ENCODE peak calls at places on chromosome 7, in five cellular contexts. One of them, this sample, is unnamed.

GRCh38 chr7:150465414-150465813 is 15.0 kb downstream of the GIMAP8 start:
- DNase-seq in K562: no peak
- DNase-seq in A549: no peak
- DNase-seq in H1: no peak
- DNase-seq in GM12878: no peak
- DNase-seq in this sample: no peak

GRCh38 chr7:107725138-107725740 is 18.7 kb upstream of the CBLL1 start:
- DNase-seq in K562: peak; percentile 63
- DNase-seq in A549: peak; percentile 60
- DNase-seq in H1: no peak
- DNase-seq in GM12878: peak; percentile 12
- DNase-seq in this sample: peak; percentile 52

GRCh38 chr7:126605553-126605952 is 647.2 kb downstream of the GRM8 start:
- DNase-seq in K562: no peak
- DNase-seq in A549: no peak
- DNase-seq in H1: no peak
- DNase-seq in GM12878: no peak
- DNase-seq in this sample: no peak

GRCh38 chr7:134174797-134175261 is 47.7 kb downstream of the LRGUK start:
- DNase-seq in K562: peak; percentile 54
- DNase-seq in A549: peak; percentile 83
- DNase-seq in H1: no peak
- DNase-seq in GM12878: peak; percentile 38
- DNase-seq in this sample: peak; percentile 10

GRCh38 chr7:28378574-28379149 is 33.7 kb upstream of the CREB5 start:
- DNase-seq in K562: no peak
- DNase-seq in A549: no peak
- DNase-seq in H1: no peak
- DNase-seq in GM12878: no peak
- DNase-seq in this sample: no peak

GRCh38 chr7:110442386-110442837 is 648.5 kb upstream of the LRRN3 start:
- DNase-seq in K562: no peak
- DNase-seq in A549: peak; percentile 62
- DNase-seq in H1: peak; percentile 63
- DNase-seq in GM12878: no peak
- DNase-seq in this sample: peak; percentile 49

GRCh38 chr7:112025556-112025955 is 180.6 kb downstream of the DOCK4 start:
- DNase-seq in K562: no peak
- DNase-seq in A549: no peak
- DNase-seq in H1: no peak
- DNase-seq in GM12878: no peak
- DNase-seq in this sample: no peak

GRCh38 chr7:353746-354325 is 63.9 kb downstream of the FOXL3 start:
- DNase-seq in K562: no peak
- DNase-seq in A549: no peak
- DNase-seq in H1: no peak
- DNase-seq in GM12878: no peak
- DNase-seq in this sample: no peak

GRCh38 chr7:44189286-44189992 is at the start of gene GCK:
- DNase-seq in K562: no peak
- DNase-seq in A549: no peak
- DNase-seq in H1: no peak
- DNase-seq in GM12878: no peak
- DNase-seq in this sample: no peak

GRCh38 chr7:151696738-151697514 is 177.2 kb upstream of the RHEB start:
- DNase-seq in K562: no peak
- DNase-seq in A549: peak; percentile 65
- DNase-seq in H1: peak; percentile 33
- DNase-seq in GM12878: no peak
- DNase-seq in this sample: peak; percentile 19

GRCh38 chr7:22435720-22436119 is 64.3 kb downstream of the STEAP1B start:
- DNase-seq in K562: no peak
- DNase-seq in A549: no peak
- DNase-seq in H1: no peak
- DNase-seq in GM12878: no peak
- DNase-seq in this sample: no peak

GRCh38 chr7:95471076-95471475 is 14.7 kb upstream of the ASB4 start:
- DNase-seq in K562: no peak
- DNase-seq in A549: peak; percentile 17
- DNase-seq in H1: no peak
- DNase-seq in GM12878: no peak
- DNase-seq in this sample: no peak

GRCh38 chr7:117960351-117960750 is 87.1 kb upstream of the CTTNBP2 start:
- DNase-seq in K562: no peak
- DNase-seq in A549: no peak
- DNase-seq in H1: no peak
- DNase-seq in GM12878: no peak
- DNase-seq in this sample: no peak

GRCh38 chr7:16742547-16742946 is 11.0 kb upstream of the TSPAN13 start:
- DNase-seq in K562: no peak
- DNase-seq in A549: no peak
- DNase-seq in H1: no peak
- DNase-seq in GM12878: no peak
- DNase-seq in this sample: no peak

GRCh38 chr7:16740996-16741395 is 12.6 kb upstream of the TSPAN13 start:
- DNase-seq in K562: no peak
- DNase-seq in A549: no peak
- DNase-seq in H1: no peak
- DNase-seq in GM12878: no peak
- DNase-seq in this sample: no peak

GRCh38 chr7:16741676-16742075 is 11.9 kb upstream of the TSPAN13 start:
- DNase-seq in K562: no peak
- DNase-seq in A549: no peak
- DNase-seq in H1: no peak
- DNase-seq in GM12878: no peak
- DNase-seq in this sample: no peak

GRCh38 chr7:16744518-16745250 is 8.9 kb upstream of the TSPAN13 start:
- DNase-seq in K562: no peak
- DNase-seq in A549: no peak
- DNase-seq in H1: no peak
- DNase-seq in GM12878: no peak
- DNase-seq in this sample: no peak

DNA sequence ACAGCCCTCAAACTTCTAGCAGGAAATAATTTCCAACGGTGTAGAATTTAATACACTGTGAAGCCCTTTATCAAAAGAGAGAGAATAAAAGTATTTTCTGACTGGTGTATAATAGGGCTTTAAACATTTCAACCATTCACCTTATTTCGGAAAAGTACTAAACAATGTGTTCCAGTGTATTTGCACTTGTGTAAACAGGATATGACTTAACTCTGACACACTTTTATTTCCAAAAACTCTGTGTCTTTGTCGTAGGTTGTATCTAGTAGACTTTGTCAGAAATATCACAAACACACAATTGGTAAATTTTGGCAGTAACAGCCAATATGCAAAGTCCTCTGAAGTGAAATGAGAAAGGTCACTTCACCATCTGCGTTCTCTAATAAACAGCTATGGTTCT is 10.3 kb upstream of the TSPAN13 start:
- DNase-seq in K562: no peak
- DNase-seq in A549: no peak
- DNase-seq in H1: no peak
- DNase-seq in GM12878: no peak
- DNase-seq in this sample: no peak
- TF ChIP-seq KDM1A in K562: no peak
- TF ChIP-seq KDM1A in A549: no peak
- TF ChIP-seq KDM1A in H1: no peak
- TF ChIP-seq KDM1A in GM12878: no peak
- TF ChIP-seq KDM1A in this sample: no peak

DNA sequence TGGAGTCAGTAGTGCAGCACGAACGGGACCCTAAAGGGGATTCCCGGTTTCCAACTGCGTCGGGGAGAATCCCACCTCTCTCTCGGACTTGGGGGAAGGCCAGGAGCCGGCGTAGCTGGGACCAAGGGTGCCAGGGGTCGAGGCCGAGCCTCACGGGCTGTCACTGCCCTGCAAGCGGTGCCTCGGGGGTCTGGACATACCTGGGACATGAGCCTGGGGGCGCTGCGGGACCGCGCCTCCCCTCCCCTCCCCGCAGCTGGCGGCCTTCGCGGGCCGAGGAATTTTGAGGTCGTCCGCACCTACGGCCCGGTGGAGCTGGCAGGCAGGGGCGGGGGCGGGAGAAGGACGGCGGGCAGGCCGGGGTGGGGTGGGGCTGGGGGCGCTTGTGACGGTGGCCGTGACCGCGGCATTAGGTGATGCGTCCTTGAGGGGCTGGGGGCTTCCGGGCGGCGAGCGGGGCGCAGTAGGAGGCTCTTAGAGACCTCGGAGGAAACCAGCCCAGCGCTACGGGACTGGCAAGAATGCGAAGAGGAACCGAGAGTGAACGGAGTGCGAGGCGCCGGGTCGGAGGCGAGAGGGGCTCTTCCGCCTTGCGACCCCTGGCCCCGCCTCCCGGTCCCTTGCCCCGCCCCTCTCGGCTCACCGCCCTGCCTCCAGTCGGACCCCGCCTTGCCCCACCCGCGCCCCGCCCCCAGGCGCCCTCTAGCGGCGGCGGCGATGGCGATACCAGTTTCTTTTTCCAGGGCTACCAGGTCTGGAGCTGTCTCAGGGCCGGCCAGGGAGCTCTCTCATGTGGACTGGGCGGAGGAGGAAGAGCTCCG is 48.3 kb downstream of the NPVF start:
- DNase-seq in K562: peak; percentile 98
- DNase-seq in A549: peak; percentile 85
- DNase-seq in H1: peak; percentile 87
- DNase-seq in GM12878: peak; percentile 77
- DNase-seq in this sample: peak; percentile 69
- TF ChIP-seq POLR2A in K562: peak; percentile 78
- TF ChIP-seq POLR2A in A549: peak; percentile 81
- TF ChIP-seq POLR2A in H1: peak; percentile 38
- TF ChIP-seq POLR2A in GM12878: peak; percentile 97
- TF ChIP-seq POLR2A in this sample: peak; percentile 69

DNA sequence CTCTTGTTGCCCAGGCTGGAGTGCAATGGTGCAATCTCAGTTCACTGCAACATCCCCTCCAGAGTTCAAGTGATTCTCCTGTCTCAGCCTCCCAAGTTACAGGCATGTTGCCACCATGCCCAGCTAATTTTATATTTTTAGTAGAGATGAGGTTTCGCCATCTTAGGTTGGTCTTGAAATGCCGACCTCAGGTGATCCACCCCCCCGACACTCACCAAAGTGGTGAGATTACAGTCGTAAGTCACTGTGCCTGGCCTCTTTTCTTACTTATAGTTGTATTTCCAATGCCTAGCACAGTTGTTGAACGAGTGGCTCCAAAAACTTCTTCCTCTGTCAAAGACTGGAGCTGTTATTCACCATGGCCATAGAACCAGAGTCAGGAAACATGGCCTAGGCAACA is 6.7 kb downstream of the RNF216 start:
- DNase-seq in K562: no peak
- DNase-seq in A549: no peak
- DNase-seq in H1: no peak
- DNase-seq in GM12878: no peak
- DNase-seq in this sample: no peak
- TF ChIP-seq KDM1A in K562: no peak
- TF ChIP-seq KDM1A in A549: no peak
- TF ChIP-seq KDM1A in H1: no peak
- TF ChIP-seq KDM1A in GM12878: no peak
- TF ChIP-seq KDM1A in this sample: no peak

GRCh38 chr7:36092221-36092771 is 60.8 kb upstream of the EEPD1 start:
- DNase-seq in K562: peak; percentile 61
- DNase-seq in A549: no peak
- DNase-seq in H1: no peak
- DNase-seq in GM12878: no peak
- DNase-seq in this sample: no peak
- TF ChIP-seq POLR2A in K562: no peak
- TF ChIP-seq POLR2A in A549: no peak
- TF ChIP-seq POLR2A in H1: no peak
- TF ChIP-seq POLR2A in GM12878: no peak
- TF ChIP-seq POLR2A in this sample: no peak

This sample was measured in HepG2.